ENCODE peak calls at places on chromosomes 2 and 18, in ten cellular contexts. R is AG04450, V is A549, D is neural crest cell, I is AG09309, P is tibial artery, T is upper lobe of right lung, Z is adrenal gland, O is astrocyte of the spinal cord, Q is cardiac fibroblast. F is an unnamed sample.
A peak's percentile ranks its signal among the peaks of the same experiment; 100 is the strongest.

GRCh38 chr2:33265584-33266338 is 210.7 kb upstream of the RASGRP3 start:
- DNase-seq in V (no peak), I (no peak), Z (no peak), R (no peak), T (no peak), P (no peak), O (no peak), D (no peak), Q (peak; percentile 55), F (no peak)

GRCh38 chr2:29530281-29530680 is 391.1 kb downstream of the ALK start:
- DNase-seq in Z (no peak), Q (no peak), V (no peak), D (no peak), T (no peak), O (no peak), P (no peak), R (no peak), I (no peak), F (no peak)

GRCh38 chr2:177826897-177827296 is 245.7 kb downstream of the PDE11A start:
- DNase-seq in Z (no peak), R (no peak), P (no peak), O (no peak), V (no peak), I (no peak), T (no peak), D (no peak), Q (no peak), F (no peak)

GRCh38 chr2:241891315-241891987 is 21.9 kb downstream of the RTP5 start:
- DNase-seq in I (no peak), R (no peak), T (peak; percentile 6), O (no peak), D (no peak), V (no peak), P (no peak), Q (no peak), Z (no peak), F (no peak)

GRCh38 chr2:234468503-234468902 is 28.4 kb downstream of the ARL4C start:
- DNase-seq in I (no peak), R (no peak), T (no peak), D (no peak), Z (no peak), V (no peak), P (no peak), O (no peak), Q (no peak), F (no peak)

GRCh38 chr18:60391571-60392226 is 19.1 kb upstream of the MC4R start:
- DNase-seq in Q (no peak), O (no peak), I (peak; percentile 65), P (no peak), D (no peak), Z (no peak), V (no peak), R (no peak), T (no peak), F (no peak)

GRCh38 chr2:118940008-118940407 is 2.0 kb upstream of the MARCO start:
- DNase-seq in I (no peak), D (no peak), Q (no peak), T (no peak), Z (no peak), R (no peak), P (no peak), V (no peak), O (no peak), F (no peak)

GRCh38 chr2:50443868-50444267 is 588.1 kb downstream of the NRXN1 start:
- DNase-seq in I (no peak), V (no peak), T (no peak), Z (no peak), Q (no peak), P (no peak), O (no peak), R (no peak), D (no peak), F (no peak)

GRCh38 chr2:20291846-20292408 is 58.7 kb downstream of the PUM2 start:
- DNase-seq in P (no peak), Z (no peak), I (no peak), O (no peak), R (no peak), D (no peak), Q (no peak), T (no peak), V (no peak), F (no peak)

GRCh38 chr2:85584354-85584856 is at the start of gene VAMP5:
- DNase-seq in R (no peak), V (no peak), T (no peak), Z (peak; percentile 40), Q (peak; percentile 22), I (no peak), D (no peak), P (no peak), O (no peak), F (peak; percentile 50)

GRCh38 chr2:22291074-22291473 is 1093.9 kb upstream of the KLHL29 start:
- DNase-seq in D (no peak), P (no peak), V (no peak), O (no peak), T (no peak), I (no peak), Z (no peak), Q (no peak), R (no peak), F (no peak)

GRCh38 chr2:71190959-71191943 is 35.7 kb downstream of the PAIP2B start:
- DNase-seq in Q (peak; percentile 37), O (peak; percentile 1), V (no peak), R (no peak), P (no peak), Z (peak; percentile 22), I (peak; percentile 20), D (no peak), T (no peak), F (no peak)

GRCh38 chr18:64803471-64803870 is 654.6 kb upstream of the LINC00305 start:
- DNase-seq in D (no peak), T (no peak), R (no peak), P (no peak), V (no peak), I (no peak), Q (no peak), Z (no peak), O (no peak), F (no peak)

GRCh38 chr2:170314744-170315447 is 136.9 kb downstream of the MYO3B start:
- DNase-seq in R (no peak), P (no peak), Z (no peak), D (no peak), T (no peak), V (no peak), I (no peak), Q (peak; percentile 43), O (peak; percentile 14), F (no peak)

GRCh38 chr2:157338013-157338412 is 12.4 kb upstream of the ERMN start:
- DNase-seq in P (no peak), D (no peak), R (no peak), I (no peak), T (no peak), O (no peak), Q (no peak), Z (no peak), V (no peak), F (no peak)

DNA sequence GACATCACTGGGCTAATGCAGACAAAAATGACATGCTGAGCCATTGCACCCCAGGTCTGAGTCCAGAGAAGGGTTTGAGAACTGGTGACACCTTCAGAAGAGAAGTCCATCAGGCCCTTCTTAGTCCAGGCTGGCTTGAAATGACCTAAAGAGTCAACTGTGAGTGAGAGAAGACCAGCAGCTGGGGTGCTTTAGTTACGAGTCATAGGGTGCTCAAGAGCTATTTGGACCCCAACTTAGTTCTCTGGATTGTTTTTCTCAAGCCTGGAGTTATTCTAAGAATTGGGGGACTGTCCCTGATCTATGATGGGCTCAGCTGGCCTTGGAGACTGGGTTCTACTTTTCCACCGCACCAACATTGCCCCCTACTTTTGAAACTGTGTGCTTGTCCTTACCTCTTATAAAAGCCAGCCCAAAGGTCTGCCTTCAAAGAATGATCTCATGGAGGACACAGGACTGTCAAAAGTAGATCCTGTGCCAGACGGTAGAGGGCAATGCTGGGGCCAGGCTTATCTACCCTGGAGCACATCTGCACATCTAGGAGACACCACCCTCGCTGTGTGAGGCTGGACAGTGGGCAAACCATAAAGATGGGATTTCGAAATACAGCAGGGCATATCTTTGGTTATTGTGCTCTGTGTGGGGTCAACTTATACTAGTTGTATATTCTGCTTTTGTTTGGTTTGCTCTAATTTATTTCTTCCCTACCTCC is 333.0 kb upstream of the SLC14A2 start:
- DNase-seq in Z (no peak), P (no peak), Q (no peak), T (no peak), V (no peak), R (no peak), O (peak; percentile 5), D (no peak), I (no peak), F (no peak)
- TF ChIP-seq CTCF in Z (no peak), P (no peak), Q (no peak), T (no peak), V (no peak), R (no peak), O (no peak), D (no peak), I (no peak), F (no peak)

GRCh38 chr2:39069890-39070289 is 51.0 kb downstream of the SOS1 start:
- DNase-seq in V (no peak), D (no peak), Z (no peak), Q (no peak), T (no peak), I (no peak), O (no peak), P (no peak), R (no peak), F (no peak)

GRCh38 chr2:39068290-39068689 is 52.6 kb downstream of the SOS1 start:
- DNase-seq in T (no peak), D (no peak), I (no peak), P (no peak), R (peak; percentile 7), Z (no peak), Q (no peak), V (no peak), O (no peak), F (no peak)

GRCh38 chr2:39065616-39066015 is 55.2 kb downstream of the SOS1 start:
- DNase-seq in V (no peak), D (no peak), O (no peak), Q (peak; percentile 39), T (no peak), I (no peak), R (no peak), Z (no peak), P (no peak), F (no peak)

GRCh38 chr2:39068757-39069515 is 51.9 kb downstream of the SOS1 start:
- DNase-seq in T (no peak), V (no peak), D (no peak), Z (no peak), I (no peak), Q (peak; percentile 53), R (no peak), P (no peak), O (no peak), F (no peak)
- TF ChIP-seq CTCF in T (no peak), V (no peak), D (peak; percentile 32), Z (no peak), I (no peak), Q (peak; percentile 18), R (peak; percentile 17), P (no peak), O (peak; percentile 9), F (no peak)

GRCh38 chr2:135997380-135997779 is 12.0 kb upstream of the DARS1 start:
- DNase-seq in R (no peak), I (no peak), T (peak; percentile 79), D (peak; percentile 64), V (no peak), P (no peak), O (no peak), Q (no peak), Z (peak; percentile 37), F (peak; percentile 76)
- TF ChIP-seq CTCF in R (no peak), I (no peak), T (no peak), D (peak; percentile 45), V (no peak), P (no peak), O (peak; percentile 12), Q (no peak), Z (no peak), F (no peak)

GRCh38 chr2:176638167-176639015 is 369.1 kb downstream of the MTX2 start:
- DNase-seq in Z (peak; percentile 74), R (peak; percentile 6), Q (peak; percentile 65), V (peak; percentile 68), D (peak; percentile 62), O (peak; percentile 55), T (peak; percentile 79), I (no peak), P (peak; percentile 75), F (peak; percentile 79)
- TF ChIP-seq CTCF in Z (peak; percentile 87), R (peak; percentile 69), Q (peak; percentile 63), V (peak; percentile 96), D (peak; percentile 87), O (peak; percentile 68), T (peak; percentile 79), I (peak; percentile 65), P (peak; percentile 71), F (peak; percentile 70)

F was measured in glutamatergic neuron.